ENCODE peak calls at places on chromosomes 11 and 22, in seven cellular contexts. M, Q, N, K, J, I and C are unnamed samples.

GRCh38 chr22:24969588-24970301 is 17.2 kb downstream of the KIAA1671 start:
- DNase-seq in K (no peak), M (no peak), I (no peak), J (peak), N (peak), Q (no peak), C (no peak)

GRCh38 chr11:6968816-6969215 is 42.6 kb downstream of the ZNF215 start:
- DNase-seq in N (no peak), M (no peak), J (peak), I (peak), Q (no peak), K (no peak), C (peak)

GRCh38 chr22:36946436-36947158 is 33.2 kb downstream of the CSF2RB start:
- DNase-seq in K (no peak), I (no peak), J (peak), N (no peak), M (no peak), Q (no peak), C (no peak)

GRCh38 chr11:102421262-102421661 is 31.3 kb downstream of the TMEM123 start:
- DNase-seq in M (no peak), N (no peak), J (no peak), Q (no peak), I (no peak), K (no peak), C (no peak)

GRCh38 chr11:47330002-47330911 is 22.2 kb downstream of the MYBPC3 start:
- DNase-seq in N (peak), M (no peak), J (no peak), I (peak), Q (no peak), K (no peak), C (no peak)

GRCh38 chr11:61963282-61964057 is 4.0 kb downstream of the FTH1 start:
- DNase-seq in K (no peak), Q (no peak), I (peak), N (no peak), J (no peak), M (peak), C (peak)

GRCh38 chr11:61834278-61835004 is 6.3 kb downstream of the FADS2 start:
- DNase-seq in M (peak), I (peak), J (peak), K (no peak), Q (no peak), N (peak), C (peak)

GRCh38 chr22:30829901-30830550 is 135.4 kb downstream of the OSBP2 start:
- DNase-seq in J (peak), N (no peak), M (no peak), K (peak), Q (no peak), I (peak), C (peak)

GRCh38 chr11:67033661-67034166 is 10.8 kb downstream of the SYT12 start:
- DNase-seq in N (no peak), J (peak), K (no peak), I (peak), M (peak), Q (no peak), C (peak)

GRCh38 chr11:86101941-86102407 is 33.1 kb upstream of the PICALM start:
- DNase-seq in M (no peak), N (no peak), J (peak), Q (no peak), K (no peak), I (peak), C (peak)

GRCh38 chr11:77267910-77268309 is 33.6 kb downstream of the GDPD4 start:
- DNase-seq in M (no peak), I (peak), J (no peak), Q (no peak), N (no peak), K (no peak), C (peak)

GRCh38 chr11:64331569-64332371 is 8.2 kb upstream of the CCDC88B start:
- DNase-seq in Q (peak), N (peak), J (peak), M (no peak), K (no peak), I (peak), C (peak)

GRCh38 chr22:42651134-42651533 is 1.9 kb upstream of the CYB5R3 start:
- DNase-seq in Q (no peak), N (no peak), J (no peak), K (no peak), I (peak), M (no peak), C (peak)

GRCh38 chr22:46583571-46583970 is 36.6 kb upstream of the GRAMD4 start:
- DNase-seq in J (no peak), K (no peak), Q (no peak), I (no peak), N (no peak), M (no peak), C (no peak)

GRCh38 chr22:46578824-46579561 is 41.2 kb upstream of the GRAMD4 start:
- DNase-seq in Q (no peak), M (no peak), N (peak), K (no peak), J (peak), I (peak), C (peak)

GRCh38 chr11:33779849-33780528 is 5.7 kb upstream of the FBXO3 start:
- DNase-seq in N (no peak), M (no peak), Q (no peak), J (peak), K (no peak), I (peak), C (peak)

GRCh38 chr22:19942071-19942885 is 660 bp upstream of the TXNRD2 start:
- DNase-seq in Q (no peak), N (no peak), M (peak), I (peak), J (peak), K (no peak), C (peak)

GRCh38 chr11:79182794-79183193 is 258.0 kb downstream of the TENM4 start:
- DNase-seq in K (no peak), Q (no peak), N (no peak), J (peak), I (peak), M (no peak), C (peak)

GRCh38 chr11:81253226-81253625 is 1480.4 kb downstream of the FAM181B start:
- DNase-seq in N (peak), Q (no peak), K (no peak), I (no peak), M (no peak), J (no peak), C (peak)

GRCh38 chr22:44577391-44578114 is 79.5 kb upstream of the RTL6 start:
- DNase-seq in Q (no peak), J (no peak), M (no peak), K (peak), N (no peak), I (no peak), C (no peak)

GRCh38 chr22:43411040-43411919 is 534 bp upstream of the MPPED1 start:
- DNase-seq in I (no peak), K (no peak), N (no peak), Q (no peak), J (no peak), M (no peak), C (no peak)

GRCh38 chr11:103659138-103659734 is 377.2 kb upstream of the DDI1 start:
- DNase-seq in Q (no peak), M (no peak), I (no peak), N (no peak), J (no peak), K (no peak), C (peak)

GRCh38 chr11:15818132-15818842 is 538.1 kb downstream of the SOX6 start:
- DNase-seq in I (no peak), Q (no peak), N (no peak), K (no peak), M (no peak), J (no peak), C (no peak)

GRCh38 chr22:22791438-22792181 is 96.0 kb upstream of the IGLL5 start:
- DNase-seq in I (no peak), K (no peak), N (no peak), Q (no peak), J (no peak), M (no peak), C (no peak)

DNA sequence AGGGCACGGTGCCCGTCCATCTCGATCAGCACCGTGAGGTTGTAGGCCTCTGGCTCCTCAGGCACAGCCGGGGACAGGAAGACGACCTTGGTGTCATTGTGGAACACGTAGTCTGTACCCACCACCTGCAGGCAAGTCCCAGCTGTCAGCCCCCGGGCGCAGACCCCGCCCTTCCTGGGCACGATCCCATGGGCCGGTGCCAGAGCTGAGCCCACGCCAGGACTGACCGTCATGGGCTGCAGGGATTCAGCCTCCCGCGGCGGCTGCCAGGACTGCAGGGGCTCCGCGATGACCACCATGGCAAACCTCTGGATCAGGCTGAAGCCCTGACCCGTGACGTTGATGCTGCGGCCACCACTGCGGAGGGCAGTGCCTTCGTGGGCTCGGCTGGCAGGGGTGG is 11.8 kb upstream of the MAPK11 start:
- DNase-seq in M (no peak), N (peak), J (no peak), K (no peak), I (no peak), Q (no peak), C (no peak)
- TF ChIP-seq CTCF in M (no peak), N (no peak), J (no peak), K (no peak), I (no peak), Q (no peak), C (no peak)

GRCh38 chr22:26669060-26669481 is 11.7 kb downstream of the MIAT start:
- DNase-seq in K (no peak), M (no peak), N (no peak), J (no peak), Q (no peak), I (peak), C (peak)
- TF ChIP-seq CTCF in K (peak), M (no peak), N (peak), J (peak), Q (peak), I (peak), C (peak)

GRCh38 chr22:48532986-48533385 is 1294.7 kb downstream of the BRD1 start:
- DNase-seq in J (no peak), M (no peak), Q (no peak), K (no peak), N (no peak), I (no peak), C (no peak)

GRCh38 chr22:48528221-48528915 is 1299.3 kb downstream of the BRD1 start:
- DNase-seq in I (no peak), N (no peak), J (no peak), K (no peak), Q (no peak), M (no peak), C (no peak)

GRCh38 chr22:48531721-48532435 is 1295.8 kb downstream of the BRD1 start:
- DNase-seq in N (no peak), K (no peak), I (no peak), J (no peak), Q (no peak), M (no peak), C (no peak)

GRCh38 chr22:48531108-48531507 is 1296.6 kb downstream of the BRD1 start:
- DNase-seq in K (no peak), Q (no peak), I (no peak), M (no peak), J (no peak), N (no peak), C (no peak)

GRCh38 chr22:48530666-48531065 is 1297.0 kb downstream of the BRD1 start:
- DNase-seq in Q (no peak), I (no peak), K (no peak), M (no peak), N (no peak), J (no peak), C (no peak)
- TF ChIP-seq CTCF in Q (no peak), I (no peak), K (no peak), M (no peak), N (no peak), J (no peak), C (no peak)

GRCh38 chr11:30586251-30587144 is at the start of gene MPPED2:
- DNase-seq in M (peak), K (peak), Q (no peak), J (peak), N (peak), I (no peak), C (no peak)
- TF ChIP-seq CTCF in M (peak), K (peak), Q (no peak), J (no peak), N (peak), I (no peak), C (no peak)

GRCh38 chr11:69014936-69015549 is 2.0 kb upstream of the MRGPRF start:
- DNase-seq in M (no peak), J (no peak), K (no peak), Q (no peak), I (no peak), N (no peak), C (no peak)

GRCh38 chr11:69012092-69013008 is 696 bp downstream of the MRGPRF start:
- DNase-seq in K (no peak), N (no peak), M (peak), I (peak), J (peak), Q (no peak), C (peak)

GRCh38 chr11:69011624-69012091 is 1.4 kb downstream of the MRGPRF start:
- DNase-seq in K (no peak), M (no peak), J (no peak), N (no peak), I (no peak), Q (no peak), C (no peak)

GRCh38 chr11:69014084-69014935 is 1.3 kb upstream of the MRGPRF start:
- DNase-seq in I (peak), Q (no peak), M (peak), J (no peak), N (peak), K (no peak), C (no peak)

DNA sequence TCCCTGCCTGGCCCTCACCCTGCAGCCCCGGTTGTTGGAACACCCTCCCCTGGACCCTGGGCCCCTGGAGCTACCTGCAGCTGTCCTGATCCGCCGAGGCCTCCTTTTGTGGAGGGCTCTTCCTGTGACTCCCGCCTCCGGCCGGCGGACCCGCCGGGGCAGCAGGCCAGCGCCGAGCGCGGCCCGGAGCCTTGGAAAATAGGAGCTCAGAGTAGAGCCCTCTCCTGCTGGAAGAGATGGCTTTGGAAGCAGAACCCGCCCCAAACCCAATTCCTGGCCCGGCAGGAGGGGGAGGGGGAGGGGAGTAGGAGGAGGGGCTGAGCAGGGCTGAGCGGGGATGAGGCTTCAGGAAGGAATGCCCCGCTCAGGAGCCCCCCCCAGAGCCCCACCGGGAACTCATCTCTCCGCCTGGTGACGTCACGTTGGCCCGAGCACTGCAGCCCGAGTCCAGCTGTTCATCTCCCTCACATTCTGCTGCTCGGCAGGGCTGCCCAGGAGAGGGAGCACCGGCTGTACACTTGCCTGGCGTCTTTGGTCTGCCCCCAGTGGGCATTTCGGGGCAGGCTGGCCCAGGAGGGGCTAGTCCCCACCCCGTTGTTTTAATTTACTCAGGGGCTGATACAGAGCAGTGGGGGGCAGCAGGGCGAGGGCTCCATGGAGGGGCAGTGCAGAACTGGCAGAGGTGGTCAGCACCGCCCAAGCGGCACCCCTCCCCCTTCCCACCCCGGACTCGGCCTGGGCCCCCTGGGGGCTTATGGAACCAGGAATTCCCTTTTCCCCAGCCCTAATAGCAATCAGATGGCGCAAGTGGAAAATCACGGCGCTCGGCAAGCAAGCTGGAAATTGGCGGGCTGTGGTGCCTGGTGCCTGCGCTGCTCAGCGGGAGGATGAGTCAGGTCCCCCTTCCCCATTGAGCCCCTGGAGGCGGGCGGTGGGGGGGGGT is at the start of gene MRGPRF:
- DNase-seq in J (peak), K (no peak), Q (no peak), I (peak), M (peak), N (peak), C (peak)
- TF ChIP-seq CTCF in J (peak), K (peak), Q (no peak), I (peak), M (peak), N (peak), C (peak)

DNA sequence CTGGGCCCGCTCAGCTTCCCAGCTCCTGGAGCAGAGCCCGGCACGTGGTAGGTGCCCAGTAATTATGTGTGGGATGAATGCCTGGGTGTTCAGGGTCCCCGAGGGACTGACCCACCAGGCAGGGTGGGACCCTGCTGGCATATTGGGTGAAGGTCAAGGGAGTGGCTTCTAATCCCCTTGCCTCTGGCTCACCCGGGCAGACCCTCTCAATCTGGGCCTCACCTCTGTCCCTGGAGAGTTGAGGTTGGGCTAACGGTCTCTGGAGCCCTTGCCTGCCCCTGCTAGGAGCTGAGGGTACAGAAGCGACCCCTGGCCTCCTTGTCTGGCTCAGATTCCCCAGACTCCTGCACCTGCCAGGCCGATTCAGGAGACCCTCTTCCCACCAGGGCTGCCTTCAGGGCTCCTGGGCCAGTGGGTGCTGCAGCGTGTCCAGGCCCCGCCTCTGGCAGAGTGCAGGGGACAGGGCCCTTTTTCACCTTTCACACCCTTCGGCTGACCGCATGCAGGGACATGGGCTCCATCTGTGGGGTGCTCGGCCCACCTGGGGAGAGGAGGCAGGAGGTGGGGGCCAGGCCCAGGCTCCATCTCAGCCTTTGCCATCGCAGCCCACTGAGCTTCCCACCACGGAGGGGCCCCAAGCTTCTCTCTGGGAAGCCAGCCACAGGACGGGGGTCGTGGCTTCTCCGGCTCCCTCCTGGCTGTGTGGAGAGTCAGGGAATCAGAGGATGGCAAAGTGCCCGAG is 3.8 kb upstream of the CTSD start:
- DNase-seq in I (no peak), M (no peak), K (no peak), N (no peak), Q (no peak), J (no peak), C (no peak)
- TF ChIP-seq CTCF in I (no peak), M (no peak), K (no peak), N (no peak), Q (no peak), J (no peak), C (no peak)

GRCh38 chr22:18001040-18001893 is 23.1 kb downstream of the MICAL3 start:
- DNase-seq in N (peak), J (peak), M (peak), Q (peak), K (peak), I (peak), C (peak)
- TF ChIP-seq CTCF in N (peak), J (peak), M (peak), Q (peak), K (peak), I (peak), C (no peak)

DNA sequence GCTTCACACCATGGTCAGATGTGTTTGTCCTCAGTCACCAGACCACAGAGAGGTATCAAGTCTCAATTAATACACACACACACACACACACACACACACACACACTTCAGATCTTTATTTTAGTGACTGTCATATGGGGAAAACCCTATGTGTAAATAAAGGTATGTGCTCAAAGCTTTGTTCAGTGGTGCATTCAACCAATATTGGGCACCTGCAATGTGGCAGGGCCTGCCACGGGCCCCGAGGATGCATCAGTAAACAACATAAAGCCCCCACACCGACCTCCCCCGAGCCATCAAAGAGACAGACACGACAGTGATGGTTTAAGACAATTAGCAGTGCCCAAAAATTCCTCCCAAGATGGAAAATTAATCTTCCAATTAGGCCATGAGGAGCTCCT is 51.6 kb downstream of the SHANK2 start:
- DNase-seq in I (no peak), Q (no peak), K (no peak), J (no peak), N (no peak), M (no peak), C (no peak)
- TF ChIP-seq CTCF in I (no peak), Q (no peak), K (no peak), J (no peak), N (no peak), M (no peak), C (no peak)

GRCh38 chr11:126768702-126769101 is 231.9 kb downstream of the KIRREL3 start:
- DNase-seq in I (no peak), J (no peak), K (no peak), M (no peak), N (no peak), Q (no peak), C (no peak)

GRCh38 chr11:126765196-126765595 is 235.4 kb downstream of the KIRREL3 start:
- DNase-seq in I (no peak), N (no peak), Q (no peak), M (no peak), J (no peak), K (no peak), C (no peak)

GRCh38 chr11:126766425-126766824 is 234.1 kb downstream of the KIRREL3 start:
- DNase-seq in N (no peak), I (no peak), Q (no peak), K (no peak), M (no peak), J (no peak), C (no peak)

GRCh38 chr11:126764221-126764620 is 236.3 kb downstream of the KIRREL3 start:
- DNase-seq in M (no peak), I (peak), N (no peak), Q (no peak), K (no peak), J (peak), C (no peak)
- TF ChIP-seq CTCF in M (no peak), I (no peak), N (no peak), Q (no peak), K (no peak), J (no peak), C (no peak)

GRCh38 chr11:59144096-59144495 is 1.4 kb downstream of the FAM111A start:
- DNase-seq in Q (no peak), M (no peak), I (peak), N (no peak), K (no peak), J (peak), C (no peak)

GRCh38 chr11:59141673-59142460 is 789 bp upstream of the FAM111A start:
- DNase-seq in Q (no peak), J (peak), I (peak), M (no peak), K (no peak), N (no peak), C (peak)

GRCh38 chr11:59144579-59145345 is 2.1 kb downstream of the FAM111A start:
- DNase-seq in N (peak), I (peak), K (peak), M (peak), J (peak), Q (peak), C (peak)

GRCh38 chr11:59141191-59141590 is 1.5 kb upstream of the FAM111A start:
- DNase-seq in Q (no peak), M (no peak), I (no peak), J (no peak), N (no peak), K (no peak), C (no peak)

GRCh38 chr11:59142530-59143507 is at the start of gene FAM111A:
- DNase-seq in I (peak), Q (peak), M (peak), K (peak), N (peak), J (peak), C (peak)
- TF ChIP-seq CTCF in I (peak), Q (no peak), M (no peak), K (peak), N (peak), J (peak), C (no peak)